ENCODE peak calls at places on chromosomes 2 and 18, in ten cellular contexts. D is Peyer's patch, U is GM13977, H is K562, E is heart right ventricle, J is AG04449, A is fibroblast of mammary gland, Y is GM20000, Q is SK-N-SH, T is transverse colon. R is an unnamed sample.
A peak's percentile ranks its signal among the peaks of the same experiment; 100 is the strongest.

GRCh38 chr2:230784840-230785239 is 72.2 kb downstream of the CAB39 start:
- DNase-seq in Y (no peak), Q (no peak), T (no peak), A (no peak), U (no peak), D (no peak), H (no peak), E (no peak), J (no peak), R (no peak)

GRCh38 chr2:71473346-71474035 is 20.1 kb downstream of the DYSF start:
- DNase-seq in U (no peak), E (no peak), H (no peak), D (no peak), J (no peak), A (no peak), T (no peak), Q (no peak), Y (no peak), R (no peak)

GRCh38 chr2:134982603-134983002 is 64.0 kb downstream of the CCNT2 start:
- DNase-seq in T (no peak), Q (no peak), E (no peak), H (no peak), J (no peak), D (no peak), A (no peak), Y (peak; percentile 52), U (peak; percentile 45), R (no peak)

GRCh38 chr2:241151934-241152660 is 1.8 kb downstream of the PPP1R7 start:
- DNase-seq in E (no peak), Y (no peak), D (no peak), J (no peak), H (no peak), A (no peak), Q (no peak), T (no peak), U (no peak), R (no peak)

GRCh38 chr2:208608436-208608835 is 201.8 kb downstream of the PTH2R start:
- DNase-seq in J (no peak), Q (no peak), A (no peak), H (no peak), T (no peak), E (no peak), U (no peak), D (no peak), Y (no peak), R (no peak)

GRCh38 chr2:925711-926110 is 24.9 kb upstream of the SNTG2 start:
- DNase-seq in Q (no peak), E (no peak), Y (no peak), H (no peak), U (no peak), J (no peak), D (no peak), A (no peak), T (no peak), R (no peak)

GRCh38 chr2:9375857-9376428 is 47.4 kb downstream of the ITGB1BP1 start:
- DNase-seq in E (no peak), H (no peak), U (no peak), T (no peak), Y (no peak), Q (no peak), A (no peak), J (no peak), D (no peak), R (no peak)

GRCh38 chr2:9961014-9961413 is 9.5 kb downstream of the GRHL1 start:
- DNase-seq in Q (peak; percentile 88), T (no peak), D (no peak), U (no peak), J (no peak), E (no peak), Y (no peak), H (peak; percentile 52), A (no peak), R (no peak)

GRCh38 chr2:136025057-136025973 is 39.9 kb upstream of the DARS1 start:
- DNase-seq in Y (peak; percentile 67), H (peak; percentile 20), A (peak; percentile 41), T (peak; percentile 69), Q (peak; percentile 44), U (peak; percentile 45), D (peak; percentile 76), J (no peak), E (peak; percentile 78), R (no peak)

GRCh38 chr2:71503827-71504226 is 50.5 kb downstream of the DYSF start:
- DNase-seq in U (no peak), E (peak; percentile 76), D (no peak), H (no peak), Q (no peak), A (no peak), T (no peak), J (no peak), Y (no peak), R (no peak)

GRCh38 chr18:24763765-24764548 is 303.5 kb downstream of the HRH4 start:
- DNase-seq in H (no peak), D (no peak), J (no peak), A (peak; percentile 97), E (peak; percentile 88), Q (no peak), T (no peak), Y (no peak), U (no peak), R (no peak)

GRCh38 chr2:220775856-220776467 is 796.1 kb downstream of the EPHA4 start:
- DNase-seq in D (no peak), J (no peak), T (no peak), Q (no peak), E (no peak), A (no peak), U (no peak), Y (no peak), H (no peak), R (no peak)

GRCh38 chr2:104289646-104290565 is 564.0 kb upstream of the POU3F3 start:
- DNase-seq in Y (no peak), J (no peak), Q (no peak), H (no peak), T (no peak), A (no peak), E (no peak), U (no peak), D (no peak), R (no peak)

GRCh38 chr2:8623958-8624591 is 57.8 kb upstream of the ID2 start:
- DNase-seq in A (no peak), Y (no peak), E (no peak), Q (peak; percentile 80), T (no peak), J (no peak), U (no peak), D (no peak), H (no peak), R (no peak)

GRCh38 chr18:4430836-4431235 is 24.3 kb downstream of the DLGAP1 start:
- DNase-seq in T (no peak), Y (no peak), J (no peak), Q (no peak), U (no peak), A (no peak), D (no peak), E (no peak), H (no peak), R (no peak)

GRCh38 chr2:162938387-162938786 is 99.8 kb upstream of the KCNH7 start:
- DNase-seq in Y (no peak), T (no peak), H (no peak), E (no peak), D (no peak), A (no peak), J (no peak), U (no peak), Q (no peak), R (no peak)
- TF ChIP-seq CTCF in Y (no peak), T (no peak), H (no peak), E (no peak), D (no peak), A (no peak), J (no peak), U (no peak), Q (no peak), R (no peak)

DNA sequence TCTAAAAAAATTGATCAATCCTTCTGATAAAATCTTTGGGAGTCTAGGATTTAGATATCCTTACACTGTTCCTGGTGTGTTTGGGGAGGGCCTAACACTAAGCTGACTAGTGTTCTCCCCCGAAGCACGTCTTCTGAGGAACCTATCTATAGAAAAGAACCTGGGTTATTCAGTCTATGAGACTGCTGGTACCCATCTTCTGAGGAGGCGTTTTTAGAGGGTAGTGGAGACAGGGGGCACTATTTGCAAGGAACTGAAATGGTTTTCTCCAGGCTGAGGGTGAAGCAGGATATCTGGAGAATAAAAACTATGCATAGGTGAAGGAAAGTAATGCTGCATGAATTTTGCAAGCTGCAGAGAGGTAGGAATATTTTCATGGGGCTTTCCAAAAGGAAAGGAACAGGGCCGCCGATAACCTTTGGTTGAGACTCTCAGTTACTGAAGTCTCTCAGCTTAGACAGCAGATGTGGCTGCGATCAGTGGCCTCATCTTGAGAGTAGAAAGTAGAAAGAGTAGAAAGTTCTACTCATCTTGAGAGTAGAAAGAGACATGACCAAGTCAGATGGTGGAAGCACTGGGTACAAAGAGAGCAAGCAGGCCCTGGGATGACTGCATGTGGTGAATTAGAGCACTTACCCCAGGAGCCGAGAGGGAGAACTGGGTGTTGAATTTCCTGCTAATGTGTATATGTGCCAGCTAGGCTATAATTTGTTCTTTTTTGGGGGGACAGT is 31.8 kb upstream of the KCNE4 start:
- DNase-seq in E (no peak), U (no peak), D (no peak), Y (no peak), Q (no peak), J (no peak), T (no peak), A (no peak), H (no peak), R (peak; percentile 18)
- TF ChIP-seq CTCF in E (no peak), U (no peak), D (no peak), Y (no peak), Q (no peak), J (no peak), T (no peak), A (no peak), H (no peak), R (no peak)

GRCh38 chr2:176134978-176135575 is 5.6 kb downstream of the HOXD8 start:
- DNase-seq in T (no peak), D (no peak), H (no peak), Y (no peak), J (no peak), E (no peak), Q (no peak), U (no peak), A (peak; percentile 64), R (no peak)
- TF ChIP-seq CTCF in T (no peak), D (no peak), H (peak; percentile 14), Y (no peak), J (peak; percentile 15), E (no peak), Q (peak; percentile 27), U (no peak), A (peak; percentile 1), R (no peak)

GRCh38 chr2:128628206-128628605 is 309.5 kb upstream of the HS6ST1 start:
- DNase-seq in Q (no peak), A (no peak), H (no peak), U (no peak), D (peak; percentile 22), T (no peak), J (no peak), Y (no peak), E (no peak), R (no peak)
- TF ChIP-seq CTCF in Q (no peak), A (no peak), H (no peak), U (no peak), D (no peak), T (no peak), J (no peak), Y (no peak), E (no peak), R (no peak)

R was measured in vagina.